ENCODE peak calls at places on chromosome 18, in six cellular contexts. One of them, this sample, is unnamed. For H3K4me1 and H3K9me3, the result is how much of the 10 kb centered on the place peaks cover.

GRCh38 chr18:5036523-5036922 is 160.5 kb downstream of the AKAIN1 start:
- DNase-seq in stomach: no peak
- DNase-seq in IMR-90: no peak
- DNase-seq in ascending aorta: no peak
- DNase-seq in left lung: no peak
- DNase-seq in right atrium auricular region: no peak
- DNase-seq in this sample: no peak

GRCh38 chr18:44130365-44130942 is 550.2 kb upstream of the SETBP1 start:
- DNase-seq in ascending aorta: no peak
- DNase-seq in IMR-90: peak
- DNase-seq in left lung: no peak
- DNase-seq in right atrium auricular region: no peak
- DNase-seq in stomach: no peak
- DNase-seq in this sample: peak

GRCh38 chr18:39604836-39605235 is 2039.2 kb upstream of the CELF4 start:
- DNase-seq in stomach: no peak
- DNase-seq in left lung: no peak
- DNase-seq in IMR-90: peak
- DNase-seq in ascending aorta: no peak
- DNase-seq in right atrium auricular region: no peak
- DNase-seq in this sample: no peak

GRCh38 chr18:79962835-79963657 is 1.4 kb upstream of the HSBP1L1 start:
- DNase-seq in IMR-90: no peak
- DNase-seq in left lung: no peak
- DNase-seq in ascending aorta: no peak
- DNase-seq in stomach: no peak
- DNase-seq in right atrium auricular region: no peak
- DNase-seq in this sample: no peak

GRCh38 chr18:61735564-61736102 is 157.2 kb downstream of the RNF152 start:
- DNase-seq in IMR-90: no peak
- DNase-seq in right atrium auricular region: no peak
- DNase-seq in left lung: no peak
- DNase-seq in stomach: no peak
- DNase-seq in ascending aorta: no peak
- DNase-seq in this sample: peak

GRCh38 chr18:77059294-77059916 is 73.2 kb downstream of the MBP start:
- DNase-seq in IMR-90: peak
- DNase-seq in ascending aorta: no peak
- DNase-seq in stomach: no peak
- DNase-seq in left lung: no peak
- DNase-seq in right atrium auricular region: no peak
- DNase-seq in this sample: no peak

GRCh38 chr18:50847192-50847591 is 27.4 kb upstream of the MRO start:
- DNase-seq in right atrium auricular region: no peak
- DNase-seq in stomach: no peak
- DNase-seq in left lung: no peak
- DNase-seq in ascending aorta: no peak
- DNase-seq in IMR-90: peak
- DNase-seq in this sample: no peak

GRCh38 chr18:652131-652530 is 5.3 kb upstream of the TYMS start:
- DNase-seq in stomach: no peak
- DNase-seq in IMR-90: no peak
- DNase-seq in ascending aorta: no peak
- DNase-seq in right atrium auricular region: no peak
- DNase-seq in left lung: no peak
- DNase-seq in this sample: no peak

GRCh38 chr18:69774831-69775230 is 172.8 kb downstream of the CD226 start:
- DNase-seq in stomach: no peak
- DNase-seq in ascending aorta: no peak
- DNase-seq in right atrium auricular region: no peak
- DNase-seq in left lung: no peak
- DNase-seq in IMR-90: peak
- DNase-seq in this sample: no peak

GRCh38 chr18:48947102-48947501 is 3.7 kb downstream of the SMAD7 start:
- DNase-seq in right atrium auricular region: no peak
- DNase-seq in stomach: no peak
- DNase-seq in ascending aorta: no peak
- DNase-seq in IMR-90: no peak
- DNase-seq in left lung: no peak
- DNase-seq in this sample: no peak
- H3K4me1 ChIP-seq in right atrium auricular region: half or more
- H3K4me1 ChIP-seq in stomach: half or more
- H3K4me1 ChIP-seq in ascending aorta: under half
- H3K4me1 ChIP-seq in IMR-90: under half
- H3K4me1 ChIP-seq in left lung: half or more
- H3K4me1 ChIP-seq in this sample: half or more

GRCh38 chr18:12554796-12555388 is 103.0 kb downstream of the SPIRE1 start:
- DNase-seq in left lung: no peak
- DNase-seq in right atrium auricular region: no peak
- DNase-seq in IMR-90: no peak
- DNase-seq in stomach: no peak
- DNase-seq in ascending aorta: no peak
- DNase-seq in this sample: no peak

GRCh38 chr18:12552884-12553242 is 105.0 kb downstream of the SPIRE1 start:
- DNase-seq in IMR-90: no peak
- DNase-seq in stomach: no peak
- DNase-seq in right atrium auricular region: no peak
- DNase-seq in ascending aorta: no peak
- DNase-seq in left lung: no peak
- DNase-seq in this sample: no peak

GRCh38 chr18:12559319-12559718 is 98.6 kb downstream of the SPIRE1 start:
- DNase-seq in left lung: peak
- DNase-seq in right atrium auricular region: no peak
- DNase-seq in stomach: no peak
- DNase-seq in ascending aorta: no peak
- DNase-seq in IMR-90: no peak
- DNase-seq in this sample: no peak

DNA sequence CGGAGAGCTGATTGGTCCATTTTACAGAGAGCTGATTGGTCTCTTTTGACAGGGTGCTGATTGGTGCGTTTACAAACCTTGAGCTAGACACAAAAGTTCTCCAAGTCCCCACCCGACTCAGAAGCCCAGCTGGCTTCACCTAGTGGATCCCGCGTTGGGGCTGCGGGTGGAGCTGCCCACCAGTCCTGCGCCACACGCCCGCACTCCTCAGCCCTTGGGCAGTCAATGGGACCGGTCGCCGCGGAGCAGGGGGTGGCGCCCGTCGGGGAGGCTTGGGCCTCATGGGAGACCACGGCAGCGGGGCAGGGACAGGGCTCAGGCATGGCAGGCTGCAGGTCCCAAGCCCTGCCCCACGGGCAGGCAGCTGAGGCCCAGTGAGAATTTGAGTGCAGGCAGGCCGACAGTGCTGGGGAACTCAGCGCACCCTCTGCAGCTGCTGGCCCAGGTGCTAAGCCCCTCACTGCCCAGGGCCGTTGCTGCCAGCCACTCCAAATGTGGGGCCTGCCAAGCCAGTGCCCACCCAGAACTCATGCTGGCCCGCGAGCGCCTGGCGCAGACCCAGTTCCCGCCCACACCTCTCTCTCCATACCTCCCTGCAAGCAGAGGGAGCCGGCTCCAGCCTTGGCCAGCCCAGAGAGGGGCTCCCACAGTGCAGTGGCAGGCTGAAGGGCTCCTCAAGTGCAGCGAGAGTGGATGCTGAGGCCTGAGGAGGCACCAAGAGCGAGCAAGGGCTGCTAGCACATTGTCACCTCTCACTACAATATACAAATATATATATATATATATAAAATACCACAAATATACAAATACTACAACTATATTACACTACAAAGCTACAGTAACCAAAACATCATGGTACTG is 100.7 kb downstream of the SPIRE1 start:
- DNase-seq in left lung: no peak
- DNase-seq in right atrium auricular region: no peak
- DNase-seq in IMR-90: no peak
- DNase-seq in stomach: no peak
- DNase-seq in ascending aorta: no peak
- DNase-seq in this sample: no peak
- H3K9me3 ChIP-seq in left lung: under half
- H3K9me3 ChIP-seq in right atrium auricular region: under half
- H3K9me3 ChIP-seq in IMR-90: under half
- H3K9me3 ChIP-seq in stomach: under half
- H3K9me3 ChIP-seq in ascending aorta: under half
- H3K9me3 ChIP-seq in this sample: under half

GRCh38 chr18:57784816-57785144 is 18.3 kb downstream of the ATP8B1 start:
- DNase-seq in left lung: no peak
- DNase-seq in right atrium auricular region: no peak
- DNase-seq in ascending aorta: no peak
- DNase-seq in stomach: no peak
- DNase-seq in IMR-90: no peak
- DNase-seq in this sample: no peak
- H3K4me1 ChIP-seq in left lung: half or more
- H3K4me1 ChIP-seq in right atrium auricular region: half or more
- H3K4me1 ChIP-seq in ascending aorta: half or more
- H3K4me1 ChIP-seq in stomach: half or more
- H3K4me1 ChIP-seq in IMR-90: under half
- H3K4me1 ChIP-seq in this sample: half or more

GRCh38 chr18:23144628-23145027 is 9.3 kb downstream of the CABLES1 start:
- DNase-seq in stomach: no peak
- DNase-seq in ascending aorta: no peak
- DNase-seq in right atrium auricular region: no peak
- DNase-seq in left lung: no peak
- DNase-seq in IMR-90: no peak
- DNase-seq in this sample: no peak
- H3K9me3 ChIP-seq in stomach: under half
- H3K9me3 ChIP-seq in ascending aorta: under half
- H3K9me3 ChIP-seq in right atrium auricular region: under half
- H3K9me3 ChIP-seq in left lung: under half
- H3K9me3 ChIP-seq in IMR-90: under half
- H3K9me3 ChIP-seq in this sample: under half

GRCh38 chr18:48930926-48931325 is 19.8 kb downstream of the SMAD7 start:
- DNase-seq in right atrium auricular region: no peak
- DNase-seq in IMR-90: no peak
- DNase-seq in stomach: no peak
- DNase-seq in ascending aorta: no peak
- DNase-seq in left lung: no peak
- DNase-seq in this sample: no peak

GRCh38 chr18:48932822-48933510 is 17.8 kb downstream of the SMAD7 start:
- DNase-seq in left lung: no peak
- DNase-seq in stomach: no peak
- DNase-seq in IMR-90: no peak
- DNase-seq in right atrium auricular region: no peak
- DNase-seq in ascending aorta: no peak
- DNase-seq in this sample: no peak

GRCh38 chr18:48929951-48930713 is 20.6 kb downstream of the SMAD7 start:
- DNase-seq in right atrium auricular region: no peak
- DNase-seq in stomach: peak
- DNase-seq in ascending aorta: no peak
- DNase-seq in IMR-90: peak
- DNase-seq in left lung: no peak
- DNase-seq in this sample: peak

GRCh38 chr18:48932462-48932818 is 18.3 kb downstream of the SMAD7 start:
- DNase-seq in right atrium auricular region: no peak
- DNase-seq in left lung: no peak
- DNase-seq in stomach: no peak
- DNase-seq in IMR-90: no peak
- DNase-seq in ascending aorta: no peak
- DNase-seq in this sample: no peak

GRCh38 chr18:48931680-48932461 is 18.9 kb downstream of the SMAD7 start:
- DNase-seq in IMR-90: no peak
- DNase-seq in right atrium auricular region: no peak
- DNase-seq in left lung: no peak
- DNase-seq in stomach: no peak
- DNase-seq in ascending aorta: no peak
- DNase-seq in this sample: no peak
- H3K4me1 ChIP-seq in IMR-90: half or more
- H3K4me1 ChIP-seq in right atrium auricular region: half or more
- H3K4me1 ChIP-seq in left lung: half or more
- H3K4me1 ChIP-seq in stomach: half or more
- H3K4me1 ChIP-seq in ascending aorta: half or more
- H3K4me1 ChIP-seq in this sample: half or more

GRCh38 chr18:29418136-29418535 is 1241.2 kb upstream of the CDH2 start:
- DNase-seq in ascending aorta: no peak
- DNase-seq in right atrium auricular region: no peak
- DNase-seq in stomach: no peak
- DNase-seq in IMR-90: peak
- DNase-seq in left lung: no peak
- DNase-seq in this sample: no peak
- H3K9me3 ChIP-seq in ascending aorta: under half
- H3K9me3 ChIP-seq in right atrium auricular region: under half
- H3K9me3 ChIP-seq in stomach: under half
- H3K9me3 ChIP-seq in IMR-90: under half
- H3K9me3 ChIP-seq in left lung: under half
- H3K9me3 ChIP-seq in this sample: under half

GRCh38 chr18:11993264-11993916 is 12.1 kb downstream of the IMPA2 start:
- DNase-seq in right atrium auricular region: no peak
- DNase-seq in left lung: peak
- DNase-seq in stomach: peak
- DNase-seq in ascending aorta: no peak
- DNase-seq in IMR-90: no peak
- DNase-seq in this sample: no peak

GRCh38 chr18:11995445-11996189 is 14.3 kb downstream of the IMPA2 start:
- DNase-seq in left lung: peak
- DNase-seq in stomach: peak
- DNase-seq in right atrium auricular region: peak
- DNase-seq in IMR-90: peak
- DNase-seq in ascending aorta: no peak
- DNase-seq in this sample: peak

GRCh38 chr18:11996190-11996754 is 15.0 kb downstream of the IMPA2 start:
- DNase-seq in IMR-90: no peak
- DNase-seq in stomach: peak
- DNase-seq in left lung: peak
- DNase-seq in right atrium auricular region: no peak
- DNase-seq in ascending aorta: no peak
- DNase-seq in this sample: no peak

GRCh38 chr18:11994346-11994707 is 13.0 kb downstream of the IMPA2 start:
- DNase-seq in right atrium auricular region: peak
- DNase-seq in IMR-90: peak
- DNase-seq in left lung: peak
- DNase-seq in ascending aorta: no peak
- DNase-seq in stomach: peak
- DNase-seq in this sample: peak

GRCh38 chr18:11994708-11995444 is 13.6 kb downstream of the IMPA2 start:
- DNase-seq in right atrium auricular region: no peak
- DNase-seq in ascending aorta: no peak
- DNase-seq in stomach: peak
- DNase-seq in left lung: peak
- DNase-seq in IMR-90: peak
- DNase-seq in this sample: no peak
- H3K4me1 ChIP-seq in right atrium auricular region: under half
- H3K4me1 ChIP-seq in ascending aorta: under half
- H3K4me1 ChIP-seq in stomach: half or more
- H3K4me1 ChIP-seq in left lung: under half
- H3K4me1 ChIP-seq in IMR-90: under half
- H3K4me1 ChIP-seq in this sample: half or more

GRCh38 chr18:14921547-14921946 is 173.6 kb downstream of the ANKRD30B start:
- DNase-seq in left lung: no peak
- DNase-seq in right atrium auricular region: peak
- DNase-seq in ascending aorta: no peak
- DNase-seq in IMR-90: no peak
- DNase-seq in stomach: no peak
- DNase-seq in this sample: no peak
- H3K9me3 ChIP-seq in left lung: under half
- H3K9me3 ChIP-seq in right atrium auricular region: under half
- H3K9me3 ChIP-seq in ascending aorta: under half
- H3K9me3 ChIP-seq in IMR-90: under half
- H3K9me3 ChIP-seq in stomach: under half
- H3K9me3 ChIP-seq in this sample: under half